ENCODE peak calls at places on chromosomes 2 and 18, in nine cellular contexts. F is fibroblast of pulmonary artery, C is AG08395, K is NAMALWA, Z is NCI-H446, W is progenitor cell of endocrine pancreas, R is cortex of kidney, B is T-helper 2 cell, H is amniotic epithelial cell. P is an unnamed sample.

GRCh38 chr2:152336103-152336853 is 1.3 kb downstream of the FMNL2 start:
- DNase-seq in B (no peak), F (peak; percentile 51), R (no peak), H (peak; percentile 21), K (no peak), W (peak; percentile 19), C (peak; percentile 30), Z (peak; percentile 31), P (peak; percentile 53)

GRCh38 chr2:165874445-165875039 is 79.0 kb downstream of the TTC21B start:
- DNase-seq in H (peak; percentile 69), K (peak; percentile 85), F (peak; percentile 80), B (no peak), W (no peak), C (peak; percentile 60), Z (peak; percentile 74), R (no peak), P (no peak)

GRCh38 chr18:49459404-49460171 is 857 bp downstream of the DYM start:
- DNase-seq in W (no peak), R (no peak), H (peak; percentile 26), F (no peak), B (peak; percentile 7), Z (no peak), K (peak; percentile 61), C (peak; percentile 40), P (no peak)

GRCh38 chr2:16719409-16719808 is 53.8 kb upstream of the CYRIA start:
- DNase-seq in K (no peak), Z (no peak), R (no peak), H (no peak), B (no peak), C (no peak), W (no peak), F (no peak), P (no peak)

GRCh38 chr2:216615298-216616082 is 17.7 kb upstream of the IGFBP2 start:
- DNase-seq in B (no peak), K (no peak), Z (no peak), H (no peak), W (no peak), R (no peak), F (no peak), C (no peak), P (no peak)

GRCh38 chr2:61361068-61361467 is 109.8 kb downstream of the USP34 start:
- DNase-seq in K (no peak), H (no peak), W (no peak), Z (no peak), B (no peak), C (no peak), R (no peak), F (no peak), P (no peak)

GRCh38 chr18:6370410-6370809 is 44.3 kb downstream of the L3MBTL4 start:
- DNase-seq in F (no peak), B (no peak), C (no peak), Z (no peak), H (no peak), W (no peak), K (no peak), R (no peak), P (no peak)

GRCh38 chr2:98601532-98602132 is 6.7 kb downstream of the COA5 start:
- DNase-seq in H (peak; percentile 58), B (no peak), K (peak; percentile 58), Z (no peak), C (peak; percentile 49), W (no peak), R (no peak), F (peak; percentile 60), P (no peak)

GRCh38 chr2:190882831-190883582 is 2.4 kb downstream of the GLS start:
- DNase-seq in B (no peak), H (no peak), W (no peak), K (peak; percentile 51), F (no peak), R (no peak), Z (no peak), C (no peak), P (no peak)

GRCh38 chr2:226184940-226185575 is 614.6 kb downstream of the IRS1 start:
- DNase-seq in R (no peak), F (peak; percentile 65), H (no peak), K (no peak), W (no peak), B (no peak), Z (peak; percentile 89), C (no peak), P (no peak)

GRCh38 chr2:60365556-60365955 is 187.9 kb downstream of the BCL11A start:
- DNase-seq in B (no peak), C (no peak), W (no peak), K (no peak), H (no peak), Z (no peak), F (peak; percentile 14), R (no peak), P (no peak)

GRCh38 chr2:187302619-187303018 is 145.4 kb downstream of the CALCRL start:
- DNase-seq in H (peak; percentile 13), C (peak; percentile 26), Z (no peak), W (no peak), K (no peak), R (no peak), F (peak; percentile 92), B (no peak), P (no peak)

GRCh38 chr2:64990823-64991222 is 1.6 kb downstream of the SLC1A4 start:
- DNase-seq in R (no peak), F (no peak), C (no peak), W (no peak), K (no peak), H (no peak), B (no peak), Z (no peak), P (no peak)

GRCh38 chr18:58733866-58734265 is 62.6 kb downstream of the MALT1 start:
- DNase-seq in H (no peak), R (no peak), W (no peak), Z (no peak), B (no peak), F (no peak), K (no peak), C (no peak), P (no peak)

GRCh38 chr2:134466141-134466540 is 212.3 kb downstream of the MGAT5 start:
- DNase-seq in Z (no peak), B (no peak), F (peak; percentile 25), H (peak; percentile 8), K (peak; percentile 47), C (no peak), R (no peak), W (peak; percentile 39), P (no peak)

GRCh38 chr2:219118504-219118903 is 42.1 kb downstream of the NHEJ1 start:
- DNase-seq in C (no peak), B (no peak), W (no peak), R (no peak), Z (no peak), F (no peak), K (no peak), H (no peak), P (no peak)

GRCh38 chr2:54239427-54239826 is 16.6 kb downstream of the TSPYL6 start:
- DNase-seq in W (no peak), B (no peak), F (peak; percentile 66), K (no peak), R (no peak), H (peak; percentile 58), C (peak; percentile 71), Z (peak; percentile 15), P (no peak)

GRCh38 chr2:237702439-237703397 is 75.3 kb downstream of the LRRFIP1 start:
- DNase-seq in K (peak; percentile 36), B (no peak), H (peak; percentile 85), F (peak; percentile 78), R (no peak), C (peak; percentile 55), Z (no peak), W (no peak), P (no peak)

GRCh38 chr18:69648486-69648885 is 247.8 kb downstream of the DOK6 start:
- DNase-seq in F (no peak), B (no peak), H (no peak), Z (no peak), C (no peak), W (no peak), R (no peak), K (no peak), P (no peak)

GRCh38 chr2:208466133-208466919 is 59.7 kb downstream of the PTH2R start:
- DNase-seq in R (no peak), F (peak; percentile 31), W (peak; percentile 36), Z (peak; percentile 75), C (no peak), K (peak; percentile 73), H (peak; percentile 14), B (no peak), P (no peak)

GRCh38 chr2:173087214-173087581 is 11.6 kb downstream of the MAP3K20 start:
- DNase-seq in W (no peak), R (no peak), C (peak; percentile 7), B (no peak), F (no peak), H (no peak), Z (no peak), K (no peak), P (no peak)

GRCh38 chr2:205766765-205767359 is 84.6 kb downstream of the NRP2 start:
- DNase-seq in B (no peak), R (no peak), W (peak; percentile 35), K (peak; percentile 73), Z (peak; percentile 64), H (peak; percentile 62), C (peak; percentile 63), F (peak; percentile 79), P (peak; percentile 73)

GRCh38 chr18:70365361-70365760 is 76.5 kb downstream of the SOCS6 start:
- DNase-seq in Z (no peak), R (no peak), B (no peak), C (no peak), K (no peak), F (no peak), W (no peak), H (no peak), P (no peak)

GRCh38 chr18:53947092-53947640 is 277.3 kb downstream of the MBD2 start:
- DNase-seq in F (no peak), C (no peak), K (no peak), B (no peak), H (no peak), W (no peak), Z (no peak), R (no peak), P (no peak)

GRCh38 chr2:101409699-101410098 is 22.4 kb upstream of the CREG2 start:
- DNase-seq in B (no peak), W (no peak), C (no peak), F (no peak), Z (no peak), H (no peak), K (no peak), R (no peak), P (no peak)

GRCh38 chr2:128172191-128172590 is 81.2 kb downstream of the UGGT1 start:
- DNase-seq in F (no peak), B (no peak), H (no peak), R (no peak), W (no peak), K (no peak), Z (no peak), C (no peak), P (no peak)

GRCh38 chr2:47266939-47267338 is 111.8 kb upstream of the STPG4 start:
- DNase-seq in R (no peak), K (no peak), C (no peak), H (no peak), F (no peak), Z (no peak), B (no peak), W (no peak), P (no peak)

GRCh38 chr2:9807056-9807455 is 36.2 kb upstream of the TAF1B start:
- DNase-seq in Z (no peak), W (no peak), R (no peak), F (no peak), K (no peak), H (no peak), C (no peak), B (no peak), P (no peak)

GRCh38 chr2:174338626-174339570 is 4.1 kb downstream of the SP9 start:
- DNase-seq in Z (no peak), W (no peak), K (no peak), B (no peak), H (no peak), C (no peak), R (no peak), F (no peak), P (no peak)

GRCh38 chr2:121080013-121080772 is 204.8 kb downstream of the TFCP2L1 start:
- DNase-seq in W (peak; percentile 73), B (no peak), F (peak; percentile 61), C (peak; percentile 75), R (no peak), Z (peak; percentile 75), H (peak; percentile 29), K (peak; percentile 65), P (peak; percentile 57)

GRCh38 chr2:33291278-33292013 is 185.0 kb upstream of the RASGRP3 start:
- DNase-seq in W (no peak), K (no peak), F (peak; percentile 76), B (no peak), H (peak; percentile 76), R (no peak), C (peak; percentile 64), Z (peak; percentile 78), P (no peak)